ENCODE peak calls at places on chromosome 21, in four cellular contexts. W, Z, T and U are unnamed samples.

GRCh38 chr21:37073417-37074194 is 552 bp downstream of the TTC3 start:
- DNase-seq in W (peak), Z (peak), T (peak), U (peak)

GRCh38 chr21:42760977-42761751 is 107.7 kb downstream of the PDE9A start:
- DNase-seq in W (no peak), Z (peak), T (no peak), U (no peak)

GRCh38 chr21:39004776-39005605 is 178.3 kb downstream of the PSMG1 start:
- DNase-seq in W (peak), Z (peak), T (no peak), U (no peak)

GRCh38 chr21:14321042-14321441 is 61.9 kb downstream of the HSPA13 start:
- DNase-seq in W (peak), Z (no peak), T (peak), U (peak)

GRCh38 chr21:38903578-38904193 is 98.0 kb downstream of the ETS2 start:
- DNase-seq in W (no peak), Z (no peak), T (no peak), U (no peak)

GRCh38 chr21:38402291-38402690 is 96.0 kb downstream of the ERG start:
- DNase-seq in W (no peak), Z (no peak), T (no peak), U (no peak)

GRCh38 chr21:38181101-38181500 is 75.7 kb upstream of the KCNJ15 start:
- DNase-seq in W (no peak), Z (no peak), T (peak), U (peak)

GRCh38 chr21:19547951-19548635 is 1144.5 kb upstream of the TMPRSS15 start:
- DNase-seq in W (no peak), Z (no peak), T (no peak), U (no peak)

GRCh38 chr21:29164330-29164942 is 34.0 kb downstream of the MAP3K7CL start:
- DNase-seq in W (peak), Z (peak), T (peak), U (peak)

GRCh38 chr21:36976882-36977651 is 10.6 kb upstream of the HLCS start:
- DNase-seq in W (peak), Z (peak), T (peak), U (peak)

GRCh38 chr21:38289697-38290096 is 32.9 kb downstream of the KCNJ15 start:
- DNase-seq in W (peak), Z (no peak), T (peak), U (peak)